ENCODE peak calls at places on chromosomes 1 and 21, in five cellular contexts. E is fibroblast of mammary gland, S is AG04450, K is adrenal gland, I is breast epithelium. Z is an unnamed sample.

GRCh38 chr1:19654386-19654785 is 10.3 kb downstream of the NBL1 start:
- DNase-seq in E (peak), S (no peak), K (no peak), I (no peak), Z (no peak)

GRCh38 chr1:8494681-8495080 is 176.8 kb downstream of the SLC45A1 start:
- DNase-seq in E (no peak), S (no peak), K (no peak), I (no peak), Z (no peak)

GRCh38 chr1:246214708-246215504 is 292.2 kb downstream of the SMYD3 start:
- DNase-seq in E (peak), S (peak), K (peak), I (no peak), Z (peak)

GRCh38 chr1:164774413-164774812 is 215.4 kb downstream of the PBX1 start:
- DNase-seq in E (peak), S (no peak), K (no peak), I (no peak), Z (no peak)

GRCh38 chr1:212230329-212230728 is 54.9 kb upstream of the PPP2R5A start:
- DNase-seq in E (no peak), S (no peak), K (no peak), I (no peak), Z (no peak)

GRCh38 chr1:227541129-227541528 is 22.2 kb upstream of the ZNF678 start:
- DNase-seq in E (no peak), S (no peak), K (no peak), I (peak), Z (no peak)

GRCh38 chr1:11845641-11846335 is 1.8 kb downstream of the NPPA start:
- DNase-seq in E (peak), S (no peak), K (no peak), I (no peak), Z (peak)

GRCh38 chr1:155309423-155310021 is 856 bp downstream of the FDPS start:
- DNase-seq in E (no peak), S (no peak), K (peak), I (no peak), Z (peak)

GRCh38 chr1:181588631-181589030 is 105.3 kb downstream of the CACNA1E start:
- DNase-seq in E (no peak), S (no peak), K (no peak), I (no peak), Z (no peak)

GRCh38 chr1:6499318-6499717 is 7.9 kb upstream of the PLEKHG5 start:
- DNase-seq in E (no peak), S (no peak), K (no peak), I (no peak), Z (no peak)

GRCh38 chr1:93079685-93080141 is 630 bp downstream of the MTF2 start:
- DNase-seq in E (no peak), S (no peak), K (peak), I (peak), Z (no peak)

GRCh38 chr21:31622397-31622796 is 37.1 kb upstream of the SOD1 start:
- DNase-seq in E (no peak), S (no peak), K (no peak), I (no peak), Z (no peak)

GRCh38 chr1:173269490-173270230 is 62.5 kb upstream of the TNFSF4 start:
- DNase-seq in E (peak), S (peak), K (no peak), I (no peak), Z (peak)

GRCh38 chr1:67713071-67713806 is 28.2 kb downstream of the GADD45A start:
- DNase-seq in E (peak), S (peak), K (peak), I (no peak), Z (peak)

GRCh38 chr1:66443793-66444192 is 90.2 kb upstream of the SGIP1 start:
- DNase-seq in E (no peak), S (no peak), K (no peak), I (no peak), Z (no peak)

GRCh38 chr21:43703068-43703880 is 15.7 kb upstream of the PDXK start:
- DNase-seq in E (peak), S (no peak), K (peak), I (no peak), Z (peak)

GRCh38 chr1:172708452-172708851 is 49.5 kb downstream of the FASLG start:
- DNase-seq in E (no peak), S (no peak), K (no peak), I (no peak), Z (no peak)

GRCh38 chr1:8202182-8202905 is 115.6 kb upstream of the SLC45A1 start:
- DNase-seq in E (peak), S (peak), K (no peak), I (no peak), Z (peak)

GRCh38 chr1:231160851-231161710 is 777 bp upstream of the TRIM67 start:
- DNase-seq in E (no peak), S (no peak), K (no peak), I (no peak), Z (no peak)

GRCh38 chr1:8684590-8684989 is 132.8 kb downstream of the RERE start:
- DNase-seq in E (no peak), S (no peak), K (no peak), I (no peak), Z (no peak)

GRCh38 chr1:164765557-164765956 is 206.6 kb downstream of the PBX1 start:
- DNase-seq in E (peak), S (peak), K (no peak), I (no peak), Z (peak)

GRCh38 chr1:192311281-192311680 is 5.5 kb upstream of the RGS21 start:
- DNase-seq in E (peak), S (peak), K (no peak), I (no peak), Z (peak)

GRCh38 chr1:22318279-22318983 is 133.2 kb upstream of the ZBTB40 start:
- DNase-seq in E (no peak), S (no peak), K (peak), I (peak), Z (no peak)

GRCh38 chr1:108661030-108661609 is at the start of gene HENMT1:
- DNase-seq in E (peak), S (no peak), K (peak), I (peak), Z (peak)

GRCh38 chr1:161790587-161791317 is 24.6 kb downstream of the ATF6 start:
- DNase-seq in E (peak), S (no peak), K (no peak), I (no peak), Z (no peak)

GRCh38 chr1:161791889-161792655 is 26.0 kb downstream of the ATF6 start:
- DNase-seq in E (peak), S (no peak), K (no peak), I (no peak), Z (peak)

GRCh38 chr1:161787355-161787754 is 21.2 kb downstream of the ATF6 start:
- DNase-seq in E (no peak), S (no peak), K (no peak), I (no peak), Z (no peak)

GRCh38 chr1:161792740-161793139 is 26.6 kb downstream of the ATF6 start:
- DNase-seq in E (peak), S (peak), K (no peak), I (no peak), Z (peak)
- TF ChIP-seq CTCF in E (peak), S (peak), K (peak), I (peak), Z (peak)

GRCh38 chr1:54275349-54275748 is 75.4 kb downstream of the MRPL37 start:
- DNase-seq in E (peak), S (no peak), K (peak), I (no peak), Z (peak)
- TF ChIP-seq CTCF in E (peak), S (peak), K (peak), I (no peak), Z (peak)

GRCh38 chr1:46288485-46289133 is 14.8 kb downstream of the LRRC41 start:
- DNase-seq in E (peak), S (no peak), K (no peak), I (no peak), Z (peak)
- TF ChIP-seq CTCF in E (no peak), S (no peak), K (no peak), I (no peak), Z (no peak)

GRCh38 chr1:224501836-224502235 is 67.2 kb upstream of the WDR26 start:
- DNase-seq in E (no peak), S (no peak), K (no peak), I (no peak), Z (no peak)

GRCh38 chr1:224502459-224503160 is 68.0 kb upstream of the WDR26 start:
- DNase-seq in E (no peak), S (no peak), K (no peak), I (no peak), Z (no peak)

GRCh38 chr1:224499204-224499603 is 64.6 kb upstream of the WDR26 start:
- DNase-seq in E (peak), S (no peak), K (no peak), I (no peak), Z (no peak)

GRCh38 chr1:224498574-224499170 is 64.1 kb upstream of the WDR26 start:
- DNase-seq in E (peak), S (no peak), K (no peak), I (no peak), Z (peak)

GRCh38 chr1:224500802-224501201 is 66.2 kb upstream of the WDR26 start:
- DNase-seq in E (no peak), S (no peak), K (no peak), I (no peak), Z (no peak)
- TF ChIP-seq CTCF in E (no peak), S (no peak), K (no peak), I (no peak), Z (no peak)

DNA sequence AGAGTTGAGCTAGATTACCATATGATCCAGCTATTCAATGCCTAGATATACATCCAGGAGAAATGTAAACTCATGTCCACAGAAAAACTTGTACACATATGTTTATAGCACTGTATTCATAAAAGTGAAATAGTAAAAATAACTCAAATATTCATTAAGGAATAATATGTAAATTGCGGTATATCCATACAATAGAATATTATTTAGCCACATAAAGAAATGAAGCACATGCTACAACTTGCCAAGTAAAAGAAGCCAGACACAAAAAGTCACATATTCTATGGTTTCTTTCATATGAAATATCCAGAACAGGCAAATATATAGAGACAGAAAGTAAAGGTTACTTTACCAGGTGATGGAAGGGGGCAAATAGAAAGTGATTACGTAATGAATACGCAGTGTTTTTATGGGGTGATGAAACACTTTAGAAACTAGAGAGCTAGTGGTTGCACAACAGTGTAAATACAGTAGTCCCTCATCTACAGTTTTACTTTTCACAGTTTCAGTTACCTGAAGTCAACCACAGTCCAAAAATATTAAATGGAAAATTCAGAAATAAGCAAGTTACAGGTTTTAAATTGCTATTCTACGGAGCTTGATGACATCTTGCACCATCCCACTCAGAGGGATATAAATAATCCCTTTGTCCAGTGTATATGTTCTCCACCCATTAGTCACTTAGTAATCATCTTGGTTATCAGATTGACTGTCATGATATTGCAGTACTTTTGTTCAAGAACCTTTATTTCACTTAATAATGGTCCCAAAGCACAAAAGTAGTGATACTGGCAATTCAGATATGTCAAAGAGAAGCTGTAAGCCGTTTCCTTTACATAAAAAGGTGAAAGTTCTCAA is 62.3 kb downstream of the ZNF644 start:
- DNase-seq in E (peak), S (no peak), K (no peak), I (no peak), Z (peak)
- TF ChIP-seq CTCF in E (no peak), S (no peak), K (no peak), I (no peak), Z (no peak)

DNA sequence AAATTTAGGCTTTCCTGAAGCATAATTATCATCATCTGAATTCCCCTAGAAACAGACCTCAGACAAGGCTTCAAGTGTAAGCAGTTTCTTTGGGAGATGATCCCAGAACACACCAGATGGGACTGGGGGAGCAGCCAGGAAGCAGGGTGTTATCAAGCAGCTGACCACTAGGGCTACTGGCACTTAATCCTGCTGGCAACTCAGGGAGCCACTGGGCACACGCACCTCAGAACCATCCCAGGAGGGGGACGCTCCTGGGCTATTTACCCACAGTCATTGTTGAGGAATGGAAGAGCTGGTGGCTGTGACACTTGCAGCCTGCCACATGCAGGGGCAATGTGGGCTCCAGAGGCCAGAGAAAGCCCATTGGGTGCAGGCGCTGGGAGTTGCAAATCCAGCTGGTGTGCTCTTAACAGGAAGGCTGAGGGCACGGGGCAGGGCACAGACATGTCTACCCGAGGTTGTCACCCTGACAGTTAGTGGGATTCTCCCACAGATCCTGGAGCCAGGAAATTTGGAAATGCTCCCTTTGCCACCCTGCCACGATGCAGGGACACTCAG is 15.1 kb upstream of the IL22RA1 start:
- DNase-seq in E (peak), S (no peak), K (no peak), I (no peak), Z (no peak)
- TF ChIP-seq CTCF in E (peak), S (peak), K (no peak), I (no peak), Z (peak)

Z was measured in cardiac fibroblast.